ENCODE peak calls at places on chromosomes 5 and 9, in seven cellular contexts. S is CD8-positive, alpha-beta memory T cell; D is NCI-H1105; R is GM20000; K is amniotic stem cell; O is foreskin fibroblast; Y is CD14-positive monocyte. Z is an unnamed sample.

GRCh38 chr5:16807475-16807874 is 128.6 kb downstream of the MYO10 start:
- DNase-seq in S (no peak), D (no peak), R (no peak), K (no peak), O (no peak), Y (no peak), Z (no peak)

GRCh38 chr5:29460946-29461538 is 1732.4 kb upstream of the CDH6 start:
- DNase-seq in S (no peak), D (no peak), R (no peak), K (no peak), O (no peak), Y (no peak), Z (no peak)

GRCh38 chr5:155027993-155028629 is 14.6 kb downstream of the KIF4B start:
- DNase-seq in S (no peak), D (no peak), R (no peak), K (no peak), O (no peak), Y (no peak), Z (no peak)

GRCh38 chr5:13350754-13351153 is 593.7 kb downstream of the DNAH5 start:
- DNase-seq in S (no peak), D (no peak), R (no peak), K (no peak), O (no peak), Y (no peak), Z (no peak)

GRCh38 chr5:175521313-175521833 is 43.0 kb downstream of the SFXN1 start:
- DNase-seq in S (peak), D (no peak), R (no peak), K (no peak), O (no peak), Y (no peak), Z (peak)

GRCh38 chr5:91182763-91183162 is 200.4 kb downstream of the ARRDC3 start:
- DNase-seq in S (no peak), D (no peak), R (no peak), K (no peak), O (peak), Y (peak), Z (no peak)

GRCh38 chr5:133996683-133997252 is 8.0 kb downstream of the VDAC1 start:
- DNase-seq in S (no peak), D (no peak), R (no peak), K (no peak), O (no peak), Y (no peak), Z (no peak)

GRCh38 chr9:128159073-128159783 is 837 bp upstream of the BBLN start:
- DNase-seq in S (peak), D (no peak), R (peak), K (no peak), O (no peak), Y (no peak), Z (peak)

GRCh38 chr9:130008577-130008976 is 34.4 kb downstream of the FNBP1 start:
- DNase-seq in S (no peak), D (no peak), R (no peak), K (no peak), O (no peak), Y (no peak), Z (no peak)